ENCODE peak calls at places on chromosome 4, in eight cellular contexts. N is GM23248, M is neural progenitor cell, V is HCT116, Q is MM.1S, W is SK-N-SH, D is PC-3, P is OCI-LY7. U is an unnamed sample. For H3K9me3, the result is how much of the 10 kb centered on the place peaks cover.

GRCh38 chr4:126475730-126476129 is 1157.0 kb upstream of the INTU start:
- DNase-seq in M (no peak), P (no peak), D (no peak), Q (no peak), N (no peak), W (no peak), V (no peak), U (no peak)

GRCh38 chr4:145797278-145797677 is 117.3 kb downstream of the C4orf51 start:
- DNase-seq in M (no peak), W (no peak), N (no peak), P (no peak), V (no peak), Q (no peak), D (no peak), U (no peak)

GRCh38 chr4:110310795-110311194 is 112.4 kb upstream of the ELOVL6 start:
- DNase-seq in P (peak), D (no peak), Q (no peak), W (no peak), N (no peak), M (no peak), V (no peak), U (no peak)

GRCh38 chr4:3480528-3481112 is 17.5 kb downstream of the DOK7 start:
- DNase-seq in V (peak), P (peak), Q (peak), W (peak), M (peak), D (peak), N (peak), U (peak)

GRCh38 chr4:54924891-54925290 is 200.5 kb downstream of the KDR start:
- DNase-seq in V (no peak), W (no peak), M (no peak), D (peak), Q (no peak), N (no peak), P (no peak), U (no peak)

GRCh38 chr4:120829113-120829831 is 93.3 kb downstream of the PRDM5 start:
- DNase-seq in V (no peak), W (peak), Q (no peak), M (no peak), P (no peak), N (no peak), D (peak), U (no peak)

GRCh38 chr4:181566490-181566889 is 676.7 kb upstream of the TENM3 start:
- DNase-seq in N (no peak), Q (no peak), M (no peak), D (no peak), V (no peak), W (peak), P (no peak), U (peak)

GRCh38 chr4:16329132-16329796 is 103.0 kb upstream of the TAPT1 start:
- DNase-seq in D (no peak), N (peak), M (no peak), Q (no peak), P (no peak), W (no peak), V (no peak), U (no peak)

GRCh38 chr4:85489273-85489672 is 14.3 kb downstream of the ARHGAP24 start:
- DNase-seq in W (no peak), M (peak), P (no peak), V (no peak), D (peak), Q (no peak), N (peak), U (peak)

GRCh38 chr4:70365479-70365878 is 4.9 kb downstream of the SMR3A start:
- DNase-seq in N (no peak), M (no peak), Q (no peak), V (no peak), W (no peak), D (peak), P (no peak), U (peak)

GRCh38 chr4:1310031-1310795 is 20.5 kb downstream of the MAEA start:
- DNase-seq in W (no peak), Q (no peak), P (no peak), V (no peak), N (no peak), D (no peak), M (no peak), U (no peak)

GRCh38 chr4:1309261-1310010 is 19.7 kb downstream of the MAEA start:
- DNase-seq in W (peak), D (no peak), N (peak), M (peak), P (peak), V (no peak), Q (no peak), U (peak)

GRCh38 chr4:1307951-1308735 is 18.5 kb downstream of the MAEA start:
- DNase-seq in D (no peak), V (no peak), Q (no peak), M (no peak), W (no peak), P (no peak), N (no peak), U (no peak)

GRCh38 chr4:1312821-1313640 is 23.3 kb downstream of the MAEA start:
- DNase-seq in V (no peak), P (no peak), D (no peak), N (no peak), M (no peak), Q (no peak), W (no peak), U (no peak)

DNA sequence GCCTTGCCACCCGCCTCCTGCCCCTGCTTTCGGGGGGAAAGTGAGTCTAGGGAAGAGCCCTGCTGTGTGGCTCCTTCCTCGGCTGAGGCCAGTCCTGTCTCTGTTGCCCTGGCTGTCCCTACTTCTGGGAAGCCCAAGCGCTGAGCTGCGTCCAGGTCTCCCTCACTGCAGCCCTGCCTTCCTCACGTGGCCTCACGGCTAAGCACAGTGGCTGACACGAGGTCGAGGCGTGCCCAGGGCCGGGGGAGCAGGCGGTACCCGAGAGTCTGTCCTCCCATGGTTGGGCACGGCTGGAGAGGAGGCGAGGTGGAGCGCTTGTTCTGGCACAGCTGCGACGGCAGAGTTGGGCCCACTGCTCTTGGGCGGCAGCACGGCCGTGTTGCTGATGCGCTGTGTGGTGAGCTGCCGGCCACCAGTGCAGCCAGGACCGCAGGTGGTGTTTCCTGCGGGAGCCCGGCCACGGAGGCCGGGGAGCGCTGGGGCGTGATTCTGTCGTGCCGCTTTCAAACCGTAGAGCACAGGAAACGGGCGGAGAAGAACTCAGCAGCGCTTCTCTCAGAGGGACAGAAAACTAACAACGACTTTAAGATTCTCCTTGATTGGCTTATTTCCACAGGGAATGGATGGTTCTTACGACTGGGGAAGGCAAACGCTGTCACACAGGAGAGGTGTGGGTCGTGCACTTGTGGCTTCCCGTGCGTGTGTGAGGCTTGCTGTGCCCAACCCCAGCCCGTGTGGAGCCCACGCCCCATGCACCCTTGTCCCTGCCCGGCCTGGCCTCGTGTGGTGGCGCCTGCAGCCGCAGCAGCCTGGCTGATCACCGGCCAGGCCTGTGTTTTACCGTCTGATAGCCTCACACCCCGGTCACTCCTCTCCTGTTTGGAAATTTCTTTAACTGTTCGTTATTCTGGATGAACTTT is 21.4 kb downstream of the MAEA start:
- DNase-seq in M (no peak), V (no peak), N (no peak), Q (no peak), D (no peak), W (no peak), P (peak), U (no peak)
- TF ChIP-seq EZH2phosphoT487 in M (no peak), V (no peak), N (no peak), Q (no peak), D (no peak), W (no peak), P (no peak), U (no peak)

GRCh38 chr4:384311-385010 is 46.8 kb downstream of the ZNF141 start:
- DNase-seq in M (no peak), V (no peak), W (no peak), N (no peak), D (no peak), P (peak), Q (no peak), U (no peak)
- H3K9me3 ChIP-seq in M (under half), V (under half), W (under half), N (under half), D (under half), P (half or more), Q (under half), U (under half)

GRCh38 chr4:184248216-184248615 is 30.5 kb upstream of the ENPP6 start:
- DNase-seq in W (no peak), V (no peak), Q (no peak), N (peak), P (no peak), D (no peak), M (no peak), U (no peak)
- TF ChIP-seq EZH2phosphoT487 in W (no peak), V (no peak), Q (no peak), N (no peak), P (no peak), D (no peak), M (no peak), U (no peak)

GRCh38 chr4:25229804-25230203 is 4.0 kb upstream of the PI4K2B start:
- DNase-seq in V (no peak), W (no peak), D (no peak), P (no peak), N (no peak), Q (no peak), M (no peak), U (no peak)

GRCh38 chr4:25221377-25221776 is 12.5 kb upstream of the PI4K2B start:
- DNase-seq in P (no peak), W (no peak), Q (no peak), M (no peak), N (no peak), D (no peak), V (no peak), U (no peak)

DNA sequence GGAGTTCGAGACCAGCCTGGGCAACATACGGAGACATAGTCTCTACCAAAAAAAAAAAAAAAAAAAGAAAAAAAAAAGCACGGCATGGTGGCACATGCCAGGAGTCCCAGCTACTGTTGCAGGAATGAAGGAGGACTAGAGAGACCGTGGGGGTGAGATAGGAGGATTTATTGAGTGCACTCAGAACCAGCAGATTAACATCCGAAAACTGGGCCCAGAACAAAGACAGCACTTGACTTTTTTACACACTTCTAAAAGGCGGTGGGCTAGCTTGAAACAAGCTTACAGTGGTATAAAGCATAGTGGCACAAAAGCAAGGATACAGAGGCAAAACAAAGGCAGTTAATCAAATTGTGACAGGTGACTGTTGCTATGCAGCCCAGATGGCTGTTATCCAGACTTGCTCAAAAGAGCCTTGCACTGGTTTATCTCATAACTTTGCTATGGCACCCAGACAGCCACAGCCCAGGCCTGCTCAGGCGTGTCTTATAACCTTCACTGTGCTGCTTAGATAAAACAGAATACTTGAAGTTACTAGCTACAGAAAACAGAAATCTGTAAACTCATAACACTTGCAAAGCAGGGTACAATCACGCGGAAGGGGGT is 10.0 kb upstream of the PI4K2B start:
- DNase-seq in W (no peak), Q (no peak), V (peak), M (peak), P (peak), D (peak), N (peak), U (no peak)
- H3K9me3 ChIP-seq in W (under half), Q (under half), V (under half), M (under half), P (under half), D (under half), N (under half), U (under half)

GRCh38 chr4:159018062-159018629 is 84.7 kb upstream of the RAPGEF2 start:
- DNase-seq in P (peak), W (no peak), Q (no peak), M (no peak), D (no peak), V (no peak), N (no peak), U (no peak)
- TF ChIP-seq EZH2phosphoT487 in P (no peak), W (no peak), Q (no peak), M (no peak), D (no peak), V (no peak), N (no peak), U (no peak)

GRCh38 chr4:175103403-175103802 is 185.2 kb downstream of the ADAM29 start:
- DNase-seq in D (no peak), N (no peak), W (no peak), Q (no peak), P (no peak), M (no peak), V (no peak), U (no peak)
- H3K9me3 ChIP-seq in D (under half), N (under half), W (under half), Q (under half), P (under half), M (under half), V (under half), U (under half)

U was measured in hepatocyte.